ENCODE peak calls at places on chromosomes 5 and 9, in nine cellular contexts. I is suprapubic skin, K is adrenal gland, A is heart left ventricle, F is uterus, X is lower leg skin, G is spleen, L is stomach, V is ovary. J is an unnamed sample.

GRCh38 chr5:140764177-140765020 is 21.5 kb upstream of the PCDHA1 start:
- DNase-seq in L (no peak), I (no peak), V (no peak), G (no peak), K (no peak), A (no peak), F (no peak), X (no peak), J (no peak)

GRCh38 chr9:33924978-33925797 is 108.2 kb downstream of the UBE2R2 start:
- DNase-seq in X (no peak), A (peak), I (no peak), G (no peak), K (peak), F (peak), V (peak), L (peak), J (no peak)

GRCh38 chr5:134027203-134027582 is 22.4 kb upstream of the VDAC1 start:
- DNase-seq in V (no peak), K (no peak), I (no peak), X (no peak), F (no peak), G (peak), L (no peak), A (no peak), J (no peak)

GRCh38 chr5:173016621-173017046 is 33.1 kb downstream of the ATP6V0E1 start:
- DNase-seq in I (no peak), F (no peak), G (no peak), V (no peak), X (peak), L (no peak), A (no peak), K (peak), J (no peak)

GRCh38 chr5:151156732-151157402 is 712 bp downstream of the ANXA6 start:
- DNase-seq in I (no peak), K (peak), L (no peak), F (no peak), V (peak), A (peak), X (no peak), G (peak), J (no peak)

GRCh38 chr9:84668204-84669007 is 1.1 kb upstream of the NTRK2 start:
- DNase-seq in X (peak), A (peak), K (peak), V (peak), I (peak), G (peak), F (peak), L (no peak), J (no peak)

GRCh38 chr9:107039546-107039945 is 176.6 kb downstream of the ZNF462 start:
- DNase-seq in X (no peak), F (no peak), L (no peak), A (no peak), K (no peak), G (no peak), I (no peak), V (no peak), J (no peak)

GRCh38 chr5:16639206-16639605 is 22.4 kb upstream of the RETREG1 start:
- DNase-seq in X (no peak), A (no peak), I (no peak), G (no peak), V (no peak), L (no peak), K (no peak), F (no peak), J (no peak)

GRCh38 chr5:96718635-96719077 is 56.5 kb downstream of the CAST start:
- DNase-seq in X (peak), F (peak), I (peak), K (peak), G (no peak), V (peak), L (peak), A (peak), J (no peak)

GRCh38 chr9:75170898-75171360 is 82.6 kb downstream of the OSTF1 start:
- DNase-seq in G (no peak), L (no peak), I (no peak), F (no peak), K (no peak), V (no peak), X (no peak), A (no peak), J (no peak)

GRCh38 chr9:114560956-114561355 is 26.6 kb upstream of the ATP6V1G1 start:
- DNase-seq in I (peak), A (no peak), L (no peak), V (no peak), G (no peak), K (no peak), F (no peak), X (no peak), J (no peak)

GRCh38 chr9:136324501-136325300 is 2.6 kb upstream of the GPSM1 start:
- DNase-seq in G (no peak), F (no peak), V (peak), L (peak), I (no peak), A (peak), X (no peak), K (no peak), J (no peak)

GRCh38 chr9:18890372-18890771 is 142.6 kb downstream of the SAXO1 start:
- DNase-seq in K (peak), X (no peak), I (no peak), G (no peak), F (no peak), V (no peak), L (no peak), A (no peak), J (no peak)

GRCh38 chr5:172008689-172009141 is 2.3 kb upstream of the FBXW11 start:
- DNase-seq in I (no peak), L (no peak), G (no peak), V (no peak), K (no peak), X (no peak), A (no peak), F (no peak), J (no peak)

GRCh38 chr9:99015448-99015847 is 71.7 kb downstream of the COL15A1 start:
- DNase-seq in I (no peak), L (no peak), K (no peak), G (no peak), A (no peak), F (no peak), X (no peak), V (no peak), J (no peak)

GRCh38 chr9:99732715-99733114 is 89.0 kb upstream of the NR4A3 start:
- DNase-seq in K (no peak), L (no peak), V (no peak), X (no peak), G (no peak), I (no peak), F (no peak), A (no peak), J (no peak)

GRCh38 chr9:81548911-81549310 is 140.4 kb downstream of the TLE1 start:
- DNase-seq in V (no peak), I (no peak), K (no peak), L (no peak), X (no peak), A (no peak), G (no peak), F (no peak), J (no peak)

GRCh38 chr9:114981095-114981494 is 50.7 kb upstream of the TNFSF8 start:
- DNase-seq in V (no peak), K (no peak), X (no peak), L (no peak), I (no peak), F (no peak), G (no peak), A (no peak), J (no peak)

GRCh38 chr5:134586866-134587524 is 45.6 kb downstream of the SAR1B start:
- DNase-seq in F (peak), A (peak), X (peak), V (peak), K (peak), I (peak), L (peak), G (peak), J (no peak)

GRCh38 chr5:77627869-77628674 is 10.4 kb downstream of the OTP start:
- DNase-seq in X (no peak), L (no peak), K (no peak), V (no peak), A (no peak), I (no peak), G (no peak), F (no peak), J (no peak)

GRCh38 chr9:68567565-68567964 is 26.9 kb upstream of the TMEM252 start:
- DNase-seq in G (no peak), X (no peak), K (no peak), V (no peak), A (no peak), I (no peak), F (no peak), L (no peak), J (no peak)

GRCh38 chr5:76192837-76193236 is 109.7 kb downstream of the SV2C start:
- DNase-seq in I (no peak), K (no peak), A (no peak), F (no peak), V (no peak), X (no peak), G (no peak), L (no peak), J (no peak)

GRCh38 chr9:113953541-113953940 is 77.4 kb downstream of the ZNF618 start:
- DNase-seq in A (no peak), L (no peak), K (no peak), F (no peak), G (no peak), V (no peak), X (no peak), I (no peak), J (no peak)

GRCh38 chr5:10352404-10353240 is 873 bp upstream of the MARCHF6 start:
- DNase-seq in A (no peak), G (no peak), I (no peak), X (no peak), L (no peak), K (peak), F (no peak), V (no peak), J (no peak)

GRCh38 chr5:15645776-15646175 is 145.8 kb downstream of the FBXL7 start:
- DNase-seq in X (peak), V (no peak), I (no peak), G (no peak), A (no peak), L (no peak), K (no peak), F (no peak), J (no peak)

GRCh38 chr5:153654892-153655520 is 164.5 kb downstream of the GRIA1 start:
- DNase-seq in G (no peak), F (no peak), X (no peak), K (no peak), A (no peak), L (no peak), V (no peak), I (no peak), J (no peak)

GRCh38 chr5:109455598-109456096 is 45.9 kb upstream of the PJA2 start:
- DNase-seq in K (peak), G (no peak), F (peak), L (no peak), X (peak), A (peak), I (peak), V (no peak), J (peak)

GRCh38 chr9:32581512-32582143 is 8.7 kb upstream of the NDUFB6 start:
- DNase-seq in G (no peak), A (no peak), L (no peak), K (peak), V (no peak), I (no peak), F (no peak), X (no peak), J (no peak)
- TF ChIP-seq CTCF in G (peak), A (peak), L (no peak), K (peak), V (peak), I (no peak), F (peak), X (no peak), J (peak)

DNA sequence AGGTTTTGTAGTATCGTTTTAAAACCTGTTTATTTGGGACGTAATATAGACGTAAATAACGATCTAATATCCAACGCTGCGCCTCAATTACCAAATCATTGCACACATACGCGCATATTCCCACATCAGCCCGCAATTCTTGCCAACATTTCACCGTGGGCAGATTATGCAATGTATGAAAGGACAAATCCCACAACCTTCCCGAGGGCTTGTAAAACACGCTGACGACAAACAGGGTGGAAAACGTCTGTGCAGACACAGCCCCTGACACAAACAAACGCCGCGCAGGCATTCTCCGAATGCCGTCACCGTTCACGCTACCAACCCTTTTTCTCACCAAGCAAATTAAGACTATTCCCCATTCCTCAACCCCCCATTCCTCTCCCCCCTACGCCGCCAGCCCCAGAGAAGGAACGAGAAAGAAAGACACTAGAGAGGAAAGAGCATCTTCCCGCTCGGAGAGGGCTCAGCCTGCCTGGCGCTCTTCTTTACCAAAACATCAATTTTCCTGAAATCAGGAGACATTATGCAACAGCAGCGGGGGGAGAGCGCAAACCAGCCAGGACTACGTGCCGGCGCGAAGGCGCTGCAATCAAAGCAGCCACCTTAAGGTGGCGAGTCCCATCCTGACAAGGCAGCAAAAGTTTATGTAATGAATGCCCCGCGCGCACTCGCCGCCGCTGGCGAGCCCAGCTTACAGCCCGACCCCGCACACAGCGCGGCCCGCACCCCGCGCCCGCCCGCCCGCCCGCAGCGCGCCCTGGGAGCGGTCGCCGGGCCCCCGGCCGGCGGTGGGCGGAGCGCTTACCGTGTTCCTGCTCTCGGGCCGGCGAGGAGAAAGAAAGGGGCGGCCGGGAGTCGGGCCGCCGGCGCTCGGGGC is 560 bp downstream of the NFIL3 start:
- DNase-seq in I (peak), K (peak), G (peak), F (peak), V (peak), X (peak), A (peak), L (peak), J (no peak)
- TF ChIP-seq POLR2A in I (peak), K (peak), G (no peak), F (peak), V (peak), X (no peak), A (peak), L (peak), J (peak)

GRCh38 chr5:42638972-42639371 is 117.6 kb upstream of the CCDC152 start:
- DNase-seq in I (no peak), F (no peak), X (no peak), L (no peak), G (no peak), V (no peak), A (no peak), K (no peak), J (no peak)

GRCh38 chr5:42632501-42632900 is 124.1 kb upstream of the CCDC152 start:
- DNase-seq in K (no peak), G (no peak), A (no peak), F (no peak), X (no peak), L (no peak), V (no peak), I (no peak), J (no peak)

GRCh38 chr5:42636946-42637345 is 119.7 kb upstream of the CCDC152 start:
- DNase-seq in F (no peak), I (no peak), A (no peak), X (no peak), L (no peak), G (no peak), K (no peak), V (no peak), J (no peak)

GRCh38 chr5:42634575-42634974 is 122.0 kb upstream of the CCDC152 start:
- DNase-seq in X (no peak), I (no peak), K (no peak), L (no peak), A (no peak), G (no peak), F (no peak), V (no peak), J (no peak)

DNA sequence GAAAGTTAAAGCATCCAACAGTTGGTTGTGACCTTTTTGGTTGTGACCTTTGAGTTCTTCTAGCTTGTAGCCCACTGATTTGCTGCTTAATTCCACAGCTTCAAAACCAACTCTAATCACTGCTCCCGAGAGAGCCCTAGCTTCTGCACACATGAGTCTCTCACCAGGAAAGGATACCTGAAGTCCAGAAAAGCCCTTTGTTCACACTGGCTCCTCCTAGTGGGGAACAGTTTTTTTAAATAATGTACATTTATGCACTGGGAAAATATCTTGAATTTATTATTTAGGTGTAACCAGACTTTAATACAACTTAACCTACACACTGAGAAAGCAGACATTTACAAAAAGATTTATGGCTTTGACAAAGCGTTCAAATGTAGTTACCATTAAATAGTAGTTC is 120.2 kb upstream of the CCDC152 start:
- DNase-seq in L (no peak), I (no peak), V (no peak), X (no peak), A (no peak), F (no peak), K (no peak), G (no peak), J (no peak)
- TF ChIP-seq CTCF in L (no peak), I (no peak), V (no peak), X (no peak), A (peak), F (no peak), K (peak), G (no peak), J (no peak)

GRCh38 chr5:89313804-89314588 is 431.0 kb upstream of the MEF2C start:
- DNase-seq in I (no peak), V (no peak), L (no peak), X (no peak), A (no peak), F (no peak), G (no peak), K (no peak), J (no peak)
- TF ChIP-seq POLR2A in I (no peak), V (no peak), L (no peak), X (no peak), A (no peak), F (no peak), G (no peak), K (no peak), J (no peak)

GRCh38 chr5:149062371-149063016 is 368 bp downstream of the SH3TC2 start:
- DNase-seq in F (no peak), A (peak), X (peak), G (no peak), V (no peak), I (no peak), L (no peak), K (no peak), J (no peak)
- TF ChIP-seq CTCF in F (no peak), A (no peak), X (no peak), G (no peak), V (no peak), I (no peak), L (no peak), K (no peak), J (no peak)

GRCh38 chr9:93960971-93961841 is 6.1 kb upstream of the BARX1 start:
- DNase-seq in X (no peak), K (no peak), L (no peak), G (no peak), V (peak), F (no peak), A (no peak), I (no peak), J (no peak)

GRCh38 chr9:93962041-93962440 is 6.9 kb upstream of the BARX1 start:
- DNase-seq in G (no peak), F (no peak), L (no peak), A (no peak), I (no peak), V (no peak), K (no peak), X (no peak), J (no peak)

GRCh38 chr9:93964685-93965084 is 9.5 kb upstream of the BARX1 start:
- DNase-seq in G (no peak), A (no peak), V (no peak), L (peak), X (no peak), F (no peak), K (no peak), I (no peak), J (peak)

GRCh38 chr9:93963969-93964368 is 8.8 kb upstream of the BARX1 start:
- DNase-seq in V (no peak), A (no peak), F (no peak), G (no peak), X (no peak), K (no peak), L (peak), I (no peak), J (no peak)

GRCh38 chr9:93962561-93963440 is 7.6 kb upstream of the BARX1 start:
- DNase-seq in F (peak), I (peak), X (peak), V (peak), G (peak), L (peak), A (peak), K (peak), J (no peak)
- TF ChIP-seq POLR2A in F (no peak), I (no peak), X (no peak), V (no peak), G (no peak), L (no peak), A (no peak), K (no peak), J (no peak)

GRCh38 chr5:142168365-142168764 is 59.8 kb downstream of the NDFIP1 start:
- DNase-seq in G (no peak), X (no peak), K (no peak), V (no peak), A (no peak), L (no peak), F (no peak), I (no peak), J (no peak)

GRCh38 chr5:142167458-142167857 is 58.9 kb downstream of the NDFIP1 start:
- DNase-seq in L (no peak), I (no peak), V (no peak), X (no peak), G (no peak), K (no peak), F (no peak), A (no peak), J (no peak)

GRCh38 chr5:142175039-142175438 is 66.5 kb downstream of the NDFIP1 start:
- DNase-seq in K (no peak), F (no peak), A (no peak), G (peak), V (no peak), X (no peak), L (no peak), I (no peak), J (no peak)

GRCh38 chr5:142170254-142170953 is 61.8 kb downstream of the NDFIP1 start:
- DNase-seq in F (no peak), V (no peak), I (no peak), G (no peak), L (no peak), X (no peak), K (no peak), A (no peak), J (no peak)

DNA sequence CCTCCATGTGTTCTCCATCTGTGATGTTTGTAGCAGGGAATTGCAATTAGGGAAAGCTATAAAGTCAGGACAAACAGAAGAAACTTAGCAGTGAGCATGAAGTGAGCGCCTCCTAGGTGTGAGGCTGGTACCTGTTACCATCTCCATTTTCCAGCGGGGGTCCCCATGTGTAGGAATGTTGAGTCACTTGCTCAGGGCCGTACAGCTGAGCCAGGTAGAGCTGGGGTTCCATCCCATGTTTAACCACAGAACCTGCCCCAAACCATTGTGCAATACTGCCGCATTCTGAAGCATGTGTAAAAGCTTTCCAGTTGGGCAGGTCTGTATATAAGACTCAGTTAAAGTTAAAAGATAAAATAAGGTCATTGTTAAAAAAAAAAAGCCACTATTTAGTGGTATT is 62.7 kb downstream of the NDFIP1 start:
- DNase-seq in F (no peak), G (peak), L (no peak), X (no peak), A (no peak), V (no peak), K (no peak), I (no peak), J (no peak)
- TF ChIP-seq CTCF in F (no peak), G (no peak), L (no peak), X (no peak), A (no peak), V (no peak), K (no peak), I (no peak), J (no peak)

DNA sequence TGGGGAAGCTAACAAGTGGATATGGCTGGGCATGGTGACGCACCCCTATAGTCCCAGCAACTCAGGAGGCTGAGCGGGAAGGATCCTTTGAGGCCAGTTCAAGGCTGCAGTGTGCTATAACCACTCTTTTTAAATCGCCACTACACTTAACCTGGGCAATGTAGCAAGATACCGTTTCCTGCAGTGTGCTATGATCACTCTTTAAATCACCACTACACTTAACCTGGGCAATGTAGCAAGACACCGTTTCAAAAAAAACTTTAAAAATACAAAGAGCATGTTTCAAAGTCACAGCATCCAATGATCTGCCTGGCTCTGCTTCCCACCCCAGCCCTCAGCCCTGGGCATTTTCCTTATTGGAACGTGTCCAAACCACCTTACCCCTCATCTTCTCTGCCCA is 14.5 kb downstream of the GRHPR start:
- DNase-seq in G (no peak), F (no peak), X (no peak), V (no peak), L (no peak), A (no peak), K (no peak), I (no peak), J (no peak)
- TF ChIP-seq POLR2A in G (no peak), F (no peak), X (no peak), V (no peak), L (no peak), A (no peak), K (no peak), I (no peak), J (no peak)